ENCODE peak calls at places on chromosome 4, in ten cellular contexts. One of them, this sample, is unnamed.

GRCh38 chr4:98092833-98093439 is 50.3 kb downstream of the STPG2 start:
- DNase-seq in transverse colon: no peak
- DNase-seq in mucosa of descending colon: peak; percentile 11
- DNase-seq in body of pancreas: no peak
- DNase-seq in adrenal gland: no peak
- DNase-seq in suprapubic skin: no peak
- DNase-seq in mammary epithelial cell: no peak
- DNase-seq in upper lobe of right lung: no peak
- DNase-seq in fibroblast of mammary gland: peak; percentile 28
- DNase-seq in Peyer's patch: no peak
- DNase-seq in this sample: no peak

GRCh38 chr4:142656178-142656577 is 189.9 kb downstream of the INPP4B start:
- DNase-seq in transverse colon: no peak
- DNase-seq in mucosa of descending colon: peak; percentile 19
- DNase-seq in body of pancreas: no peak
- DNase-seq in adrenal gland: no peak
- DNase-seq in suprapubic skin: no peak
- DNase-seq in mammary epithelial cell: peak; percentile 48
- DNase-seq in upper lobe of right lung: no peak
- DNase-seq in fibroblast of mammary gland: peak; percentile 15
- DNase-seq in Peyer's patch: no peak
- DNase-seq in this sample: no peak

GRCh38 chr4:169315530-169316306 is 45.0 kb upstream of the SH3RF1 start:
- DNase-seq in transverse colon: peak; percentile 13
- DNase-seq in mucosa of descending colon: no peak
- DNase-seq in body of pancreas: no peak
- DNase-seq in adrenal gland: no peak
- DNase-seq in suprapubic skin: no peak
- DNase-seq in mammary epithelial cell: peak; percentile 23
- DNase-seq in upper lobe of right lung: no peak
- DNase-seq in fibroblast of mammary gland: peak; percentile 70
- DNase-seq in Peyer's patch: no peak
- DNase-seq in this sample: no peak

GRCh38 chr4:40395908-40396806 is 61.0 kb downstream of the CHRNA9 start:
- DNase-seq in transverse colon: peak; percentile 57
- DNase-seq in mucosa of descending colon: peak; percentile 65
- DNase-seq in body of pancreas: peak; percentile 96
- DNase-seq in adrenal gland: peak; percentile 91
- DNase-seq in suprapubic skin: no peak
- DNase-seq in mammary epithelial cell: peak; percentile 35
- DNase-seq in upper lobe of right lung: peak; percentile 79
- DNase-seq in fibroblast of mammary gland: peak; percentile 64
- DNase-seq in Peyer's patch: no peak
- DNase-seq in this sample: no peak

GRCh38 chr4:78634011-78634664 is 82.6 kb downstream of the ANXA3 start:
- DNase-seq in transverse colon: no peak
- DNase-seq in mucosa of descending colon: no peak
- DNase-seq in body of pancreas: no peak
- DNase-seq in adrenal gland: no peak
- DNase-seq in suprapubic skin: no peak
- DNase-seq in mammary epithelial cell: no peak
- DNase-seq in upper lobe of right lung: no peak
- DNase-seq in fibroblast of mammary gland: no peak
- DNase-seq in Peyer's patch: no peak
- DNase-seq in this sample: no peak

GRCh38 chr4:102308032-102308799 is 37.1 kb downstream of the SLC39A8 start:
- DNase-seq in transverse colon: no peak
- DNase-seq in mucosa of descending colon: no peak
- DNase-seq in body of pancreas: no peak
- DNase-seq in adrenal gland: no peak
- DNase-seq in suprapubic skin: no peak
- DNase-seq in mammary epithelial cell: peak; percentile 12
- DNase-seq in upper lobe of right lung: no peak
- DNase-seq in fibroblast of mammary gland: peak; percentile 17
- DNase-seq in Peyer's patch: no peak
- DNase-seq in this sample: no peak

GRCh38 chr4:148216866-148217814 is 225.1 kb downstream of the NR3C2 start:
- DNase-seq in transverse colon: no peak
- DNase-seq in mucosa of descending colon: peak; percentile 32
- DNase-seq in body of pancreas: no peak
- DNase-seq in adrenal gland: no peak
- DNase-seq in suprapubic skin: no peak
- DNase-seq in mammary epithelial cell: no peak
- DNase-seq in upper lobe of right lung: no peak
- DNase-seq in fibroblast of mammary gland: no peak
- DNase-seq in Peyer's patch: no peak
- DNase-seq in this sample: peak; percentile 17

GRCh38 chr4:8407756-8408155 is 32.8 kb downstream of the ACOX3 start:
- DNase-seq in transverse colon: peak; percentile 42
- DNase-seq in mucosa of descending colon: peak; percentile 49
- DNase-seq in body of pancreas: no peak
- DNase-seq in adrenal gland: no peak
- DNase-seq in suprapubic skin: no peak
- DNase-seq in mammary epithelial cell: no peak
- DNase-seq in upper lobe of right lung: no peak
- DNase-seq in fibroblast of mammary gland: no peak
- DNase-seq in Peyer's patch: no peak
- DNase-seq in this sample: no peak

GRCh38 chr4:53620956-53621355 is 29.7 kb upstream of the LNX1 start:
- DNase-seq in transverse colon: no peak
- DNase-seq in mucosa of descending colon: no peak
- DNase-seq in body of pancreas: no peak
- DNase-seq in adrenal gland: no peak
- DNase-seq in suprapubic skin: no peak
- DNase-seq in mammary epithelial cell: no peak
- DNase-seq in upper lobe of right lung: no peak
- DNase-seq in fibroblast of mammary gland: peak; percentile 16
- DNase-seq in Peyer's patch: no peak
- DNase-seq in this sample: no peak

GRCh38 chr4:184664445-184665210 is 15.1 kb downstream of the PRIMPOL start:
- DNase-seq in transverse colon: no peak
- DNase-seq in mucosa of descending colon: no peak
- DNase-seq in body of pancreas: no peak
- DNase-seq in adrenal gland: no peak
- DNase-seq in suprapubic skin: no peak
- DNase-seq in mammary epithelial cell: no peak
- DNase-seq in upper lobe of right lung: no peak
- DNase-seq in fibroblast of mammary gland: peak; percentile 35
- DNase-seq in Peyer's patch: no peak
- DNase-seq in this sample: no peak

GRCh38 chr4:4384837-4385236 is 2.1 kb upstream of the NSG1 start:
- DNase-seq in transverse colon: no peak
- DNase-seq in mucosa of descending colon: no peak
- DNase-seq in body of pancreas: no peak
- DNase-seq in adrenal gland: peak; percentile 61
- DNase-seq in suprapubic skin: no peak
- DNase-seq in mammary epithelial cell: peak; percentile 37
- DNase-seq in upper lobe of right lung: no peak
- DNase-seq in fibroblast of mammary gland: peak; percentile 26
- DNase-seq in Peyer's patch: no peak
- DNase-seq in this sample: no peak

GRCh38 chr4:10054571-10055041 is 33.3 kb upstream of the SLC2A9 start:
- DNase-seq in transverse colon: no peak
- DNase-seq in mucosa of descending colon: no peak
- DNase-seq in body of pancreas: no peak
- DNase-seq in adrenal gland: no peak
- DNase-seq in suprapubic skin: no peak
- DNase-seq in mammary epithelial cell: peak; percentile 78
- DNase-seq in upper lobe of right lung: no peak
- DNase-seq in fibroblast of mammary gland: no peak
- DNase-seq in Peyer's patch: no peak
- DNase-seq in this sample: no peak

GRCh38 chr4:174874898-174875297 is 43.3 kb upstream of the ADAM29 start:
- DNase-seq in transverse colon: no peak
- DNase-seq in mucosa of descending colon: no peak
- DNase-seq in body of pancreas: no peak
- DNase-seq in adrenal gland: no peak
- DNase-seq in suprapubic skin: no peak
- DNase-seq in mammary epithelial cell: no peak
- DNase-seq in upper lobe of right lung: no peak
- DNase-seq in fibroblast of mammary gland: no peak
- DNase-seq in Peyer's patch: no peak
- DNase-seq in this sample: no peak

GRCh38 chr4:102594000-102594399 is 92.8 kb downstream of the NFKB1 start:
- DNase-seq in transverse colon: no peak
- DNase-seq in mucosa of descending colon: no peak
- DNase-seq in body of pancreas: no peak
- DNase-seq in adrenal gland: no peak
- DNase-seq in suprapubic skin: no peak
- DNase-seq in mammary epithelial cell: no peak
- DNase-seq in upper lobe of right lung: no peak
- DNase-seq in fibroblast of mammary gland: no peak
- DNase-seq in Peyer's patch: no peak
- DNase-seq in this sample: no peak

GRCh38 chr4:113893546-113893945 is 85.9 kb downstream of the ARSJ start:
- DNase-seq in transverse colon: no peak
- DNase-seq in mucosa of descending colon: no peak
- DNase-seq in body of pancreas: no peak
- DNase-seq in adrenal gland: no peak
- DNase-seq in suprapubic skin: no peak
- DNase-seq in mammary epithelial cell: no peak
- DNase-seq in upper lobe of right lung: no peak
- DNase-seq in fibroblast of mammary gland: peak; percentile 36
- DNase-seq in Peyer's patch: no peak
- DNase-seq in this sample: no peak

DNA sequence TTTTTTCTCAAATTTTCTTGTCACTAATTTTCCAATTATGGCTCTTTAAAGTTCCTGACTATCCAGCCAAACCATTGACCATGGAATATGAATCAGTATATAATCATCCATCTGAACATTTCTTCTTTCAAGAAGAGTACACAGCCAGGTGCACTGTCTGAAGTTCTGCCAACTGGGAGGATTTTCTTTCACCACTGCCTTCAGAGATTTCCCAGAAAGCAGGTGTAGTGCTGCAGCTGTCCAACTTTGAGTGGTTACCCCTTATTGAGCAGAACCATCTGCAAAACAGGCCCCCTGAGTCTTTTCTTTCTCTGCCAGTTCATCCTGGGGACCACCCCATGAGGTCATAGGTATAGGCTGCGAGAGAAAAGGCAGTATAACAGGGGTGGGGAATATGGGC is 1213.2 kb downstream of the RAPGEF2 start:
- DNase-seq in transverse colon: no peak
- DNase-seq in mucosa of descending colon: no peak
- DNase-seq in body of pancreas: no peak
- DNase-seq in adrenal gland: no peak
- DNase-seq in suprapubic skin: no peak
- DNase-seq in mammary epithelial cell: peak; percentile 40
- DNase-seq in upper lobe of right lung: no peak
- DNase-seq in fibroblast of mammary gland: no peak
- DNase-seq in Peyer's patch: no peak
- DNase-seq in this sample: no peak
- TF ChIP-seq CTCF in transverse colon: no peak
- TF ChIP-seq CTCF in mucosa of descending colon: no peak
- TF ChIP-seq CTCF in body of pancreas: no peak
- TF ChIP-seq CTCF in adrenal gland: no peak
- TF ChIP-seq CTCF in suprapubic skin: no peak
- TF ChIP-seq CTCF in mammary epithelial cell: no peak
- TF ChIP-seq CTCF in upper lobe of right lung: no peak
- TF ChIP-seq CTCF in fibroblast of mammary gland: no peak
- TF ChIP-seq CTCF in Peyer's patch: no peak
- TF ChIP-seq CTCF in this sample: no peak

GRCh38 chr4:13430834-13431568 is 53.1 kb downstream of the RAB28 start:
- DNase-seq in transverse colon: no peak
- DNase-seq in mucosa of descending colon: no peak
- DNase-seq in body of pancreas: no peak
- DNase-seq in adrenal gland: no peak
- DNase-seq in suprapubic skin: no peak
- DNase-seq in mammary epithelial cell: no peak
- DNase-seq in upper lobe of right lung: no peak
- DNase-seq in fibroblast of mammary gland: no peak
- DNase-seq in Peyer's patch: no peak
- DNase-seq in this sample: no peak
- TF ChIP-seq CTCF in transverse colon: no peak
- TF ChIP-seq CTCF in mucosa of descending colon: no peak
- TF ChIP-seq CTCF in body of pancreas: no peak
- TF ChIP-seq CTCF in adrenal gland: no peak
- TF ChIP-seq CTCF in suprapubic skin: no peak
- TF ChIP-seq CTCF in mammary epithelial cell: peak; percentile 36
- TF ChIP-seq CTCF in upper lobe of right lung: peak; percentile 12
- TF ChIP-seq CTCF in fibroblast of mammary gland: peak; percentile 30
- TF ChIP-seq CTCF in Peyer's patch: no peak
- TF ChIP-seq CTCF in this sample: peak; percentile 38

GRCh38 chr4:137000432-137000831 is 531.9 kb downstream of the PCDH18 start:
- DNase-seq in transverse colon: no peak
- DNase-seq in mucosa of descending colon: no peak
- DNase-seq in body of pancreas: no peak
- DNase-seq in adrenal gland: no peak
- DNase-seq in suprapubic skin: no peak
- DNase-seq in mammary epithelial cell: no peak
- DNase-seq in upper lobe of right lung: peak; percentile 46
- DNase-seq in fibroblast of mammary gland: no peak
- DNase-seq in Peyer's patch: no peak
- DNase-seq in this sample: no peak
- TF ChIP-seq CTCF in transverse colon: no peak
- TF ChIP-seq CTCF in mucosa of descending colon: no peak
- TF ChIP-seq CTCF in body of pancreas: no peak
- TF ChIP-seq CTCF in adrenal gland: no peak
- TF ChIP-seq CTCF in suprapubic skin: no peak
- TF ChIP-seq CTCF in mammary epithelial cell: no peak
- TF ChIP-seq CTCF in upper lobe of right lung: no peak
- TF ChIP-seq CTCF in fibroblast of mammary gland: no peak
- TF ChIP-seq CTCF in Peyer's patch: no peak
- TF ChIP-seq CTCF in this sample: no peak

GRCh38 chr4:152536545-152537182 is 772 bp upstream of the FBXW7 start:
- DNase-seq in transverse colon: peak; percentile 69
- DNase-seq in mucosa of descending colon: peak; percentile 80
- DNase-seq in body of pancreas: no peak
- DNase-seq in adrenal gland: no peak
- DNase-seq in suprapubic skin: no peak
- DNase-seq in mammary epithelial cell: peak; percentile 70
- DNase-seq in upper lobe of right lung: no peak
- DNase-seq in fibroblast of mammary gland: peak; percentile 45
- DNase-seq in Peyer's patch: no peak
- DNase-seq in this sample: peak; percentile 43

GRCh38 chr4:152539556-152540292 is 3.8 kb upstream of the FBXW7 start:
- DNase-seq in transverse colon: no peak
- DNase-seq in mucosa of descending colon: no peak
- DNase-seq in body of pancreas: no peak
- DNase-seq in adrenal gland: no peak
- DNase-seq in suprapubic skin: no peak
- DNase-seq in mammary epithelial cell: no peak
- DNase-seq in upper lobe of right lung: no peak
- DNase-seq in fibroblast of mammary gland: no peak
- DNase-seq in Peyer's patch: no peak
- DNase-seq in this sample: no peak

GRCh38 chr4:152540941-152541340 is 5.0 kb upstream of the FBXW7 start:
- DNase-seq in transverse colon: no peak
- DNase-seq in mucosa of descending colon: no peak
- DNase-seq in body of pancreas: no peak
- DNase-seq in adrenal gland: no peak
- DNase-seq in suprapubic skin: no peak
- DNase-seq in mammary epithelial cell: no peak
- DNase-seq in upper lobe of right lung: no peak
- DNase-seq in fibroblast of mammary gland: no peak
- DNase-seq in Peyer's patch: no peak
- DNase-seq in this sample: no peak

GRCh38 chr4:152537881-152538280 is 2.0 kb upstream of the FBXW7 start:
- DNase-seq in transverse colon: no peak
- DNase-seq in mucosa of descending colon: no peak
- DNase-seq in body of pancreas: no peak
- DNase-seq in adrenal gland: no peak
- DNase-seq in suprapubic skin: no peak
- DNase-seq in mammary epithelial cell: no peak
- DNase-seq in upper lobe of right lung: no peak
- DNase-seq in fibroblast of mammary gland: no peak
- DNase-seq in Peyer's patch: no peak
- DNase-seq in this sample: no peak

GRCh38 chr4:152540293-152540674 is 4.4 kb upstream of the FBXW7 start:
- DNase-seq in transverse colon: no peak
- DNase-seq in mucosa of descending colon: no peak
- DNase-seq in body of pancreas: no peak
- DNase-seq in adrenal gland: no peak
- DNase-seq in suprapubic skin: no peak
- DNase-seq in mammary epithelial cell: no peak
- DNase-seq in upper lobe of right lung: no peak
- DNase-seq in fibroblast of mammary gland: no peak
- DNase-seq in Peyer's patch: no peak
- DNase-seq in this sample: peak; percentile 61
- TF ChIP-seq CTCF in transverse colon: no peak
- TF ChIP-seq CTCF in mucosa of descending colon: no peak
- TF ChIP-seq CTCF in body of pancreas: no peak
- TF ChIP-seq CTCF in adrenal gland: no peak
- TF ChIP-seq CTCF in suprapubic skin: no peak
- TF ChIP-seq CTCF in mammary epithelial cell: no peak
- TF ChIP-seq CTCF in upper lobe of right lung: no peak
- TF ChIP-seq CTCF in fibroblast of mammary gland: no peak
- TF ChIP-seq CTCF in Peyer's patch: no peak
- TF ChIP-seq CTCF in this sample: no peak